ENCODE peak calls at places on chromosomes 13 and 19, in seven cellular contexts. S, T, O, D, F, Q and C are unnamed samples.

GRCh38 chr13:97234236-97234635 is 12.1 kb downstream of the MBNL2 start:
- DNase-seq in S (peak), Q (no peak), O (no peak), D (no peak), F (no peak), T (no peak), C (no peak)

GRCh38 chr13:114064516-114065140 is 67.8 kb downstream of the RASA3 start:
- DNase-seq in D (peak), T (no peak), S (no peak), O (no peak), F (no peak), Q (peak), C (peak)

GRCh38 chr13:80862466-80862865 is 521.5 kb upstream of the SPRY2 start:
- DNase-seq in S (no peak), D (no peak), T (no peak), O (no peak), F (no peak), Q (no peak), C (no peak)

GRCh38 chr13:101149735-101150380 is 266.4 kb downstream of the NALCN start:
- DNase-seq in F (no peak), Q (peak), D (no peak), S (no peak), T (no peak), O (no peak), C (peak)

GRCh38 chr19:35240322-35240721 is 8.5 kb upstream of the LSR start:
- DNase-seq in D (no peak), S (no peak), F (no peak), Q (no peak), T (no peak), O (peak), C (no peak)

GRCh38 chr13:110340812-110341444 is 33.8 kb downstream of the COL4A2 start:
- DNase-seq in D (no peak), O (no peak), Q (no peak), S (no peak), T (no peak), F (no peak), C (no peak)

GRCh38 chr13:78603240-78603947 is at the start of gene POU4F1:
- DNase-seq in T (no peak), F (no peak), Q (peak), D (peak), S (peak), O (peak), C (no peak)

GRCh38 chr13:113548778-113549621 is 35.6 kb upstream of the TFDP1 start:
- DNase-seq in O (no peak), D (peak), Q (peak), S (no peak), T (no peak), F (no peak), C (no peak)

GRCh38 chr13:40101708-40102359 is 446.4 kb downstream of the COG6 start:
- DNase-seq in T (no peak), D (no peak), F (no peak), O (peak), Q (no peak), S (no peak), C (no peak)

GRCh38 chr13:36428083-36428482 is 4.2 kb upstream of the CCNA1 start:
- DNase-seq in D (no peak), O (no peak), S (no peak), T (no peak), F (no peak), Q (no peak), C (peak)

GRCh38 chr19:6032827-6033226 is 54.9 kb upstream of the RANBP3 start:
- DNase-seq in O (no peak), Q (no peak), D (no peak), T (no peak), F (no peak), S (no peak), C (no peak)

GRCh38 chr13:55652657-55653056 is 1488.1 kb upstream of the PRR20A start:
- DNase-seq in Q (no peak), T (no peak), O (no peak), D (no peak), S (no peak), F (no peak), C (no peak)

GRCh38 chr19:7494416-7495098 is 5.7 kb upstream of the PEX11G start:
- DNase-seq in S (peak), O (no peak), D (peak), F (no peak), T (no peak), Q (peak), C (no peak)

GRCh38 chr19:42114412-42114811 is 17.8 kb downstream of the POU2F2 start:
- DNase-seq in F (no peak), Q (no peak), T (no peak), D (no peak), S (no peak), O (peak), C (no peak)

GRCh38 chr19:40920300-40921004 is 38.4 kb upstream of the CYP2A7 start:
- DNase-seq in S (no peak), Q (no peak), O (no peak), D (no peak), F (no peak), T (no peak), C (no peak)

GRCh38 chr13:77516342-77516789 is 19.1 kb upstream of the SCEL start:
- DNase-seq in O (no peak), F (no peak), T (no peak), S (no peak), D (no peak), Q (no peak), C (no peak)

GRCh38 chr13:20369886-20370361 is 137.8 kb upstream of the GJB6 start:
- DNase-seq in F (no peak), T (no peak), D (no peak), O (peak), Q (no peak), S (no peak), C (no peak)

GRCh38 chr13:77696006-77696862 is 1.3 kb upstream of the SLAIN1 start:
- DNase-seq in O (no peak), Q (peak), D (no peak), F (no peak), T (no peak), S (no peak), C (no peak)

GRCh38 chr19:35459414-35460082 is 11.5 kb downstream of the FFAR2 start:
- DNase-seq in O (no peak), Q (peak), S (peak), T (no peak), F (no peak), D (no peak), C (no peak)

GRCh38 chr13:29924482-29924884 is 74.1 kb upstream of the UBL3 start:
- DNase-seq in Q (no peak), F (no peak), T (no peak), S (peak), O (no peak), D (no peak), C (no peak)

GRCh38 chr13:37652596-37652995 is 54.0 kb upstream of the POSTN start:
- DNase-seq in Q (no peak), F (no peak), S (no peak), O (no peak), T (no peak), D (no peak), C (no peak)

GRCh38 chr19:15534957-15535864 is 26.9 kb downstream of the CYP4F22 start:
- DNase-seq in Q (no peak), O (no peak), F (no peak), S (no peak), T (no peak), D (no peak), C (no peak)

GRCh38 chr13:50921706-50922105 is 12.1 kb downstream of the RNASEH2B start:
- DNase-seq in Q (no peak), D (no peak), T (no peak), O (no peak), F (no peak), S (no peak), C (no peak)

GRCh38 chr19:48630289-48631036 is 6.7 kb downstream of the DBP start:
- DNase-seq in Q (no peak), T (no peak), O (no peak), S (no peak), D (no peak), F (no peak), C (no peak)

GRCh38 chr13:99287544-99287943 is 19.7 kb downstream of the GPR183 start:
- DNase-seq in F (no peak), T (no peak), S (no peak), O (no peak), Q (no peak), D (no peak), C (no peak)

GRCh38 chr13:99285432-99286182 is 21.6 kb downstream of the GPR183 start:
- DNase-seq in D (no peak), F (no peak), T (no peak), Q (no peak), S (peak), O (no peak), C (no peak)

GRCh38 chr13:99289265-99289664 is 17.9 kb downstream of the GPR183 start:
- DNase-seq in D (no peak), T (no peak), O (no peak), F (no peak), Q (no peak), S (no peak), C (no peak)

GRCh38 chr13:99289674-99290337 is 17.4 kb downstream of the GPR183 start:
- DNase-seq in T (no peak), Q (no peak), O (no peak), F (no peak), D (no peak), S (no peak), C (no peak)

DNA sequence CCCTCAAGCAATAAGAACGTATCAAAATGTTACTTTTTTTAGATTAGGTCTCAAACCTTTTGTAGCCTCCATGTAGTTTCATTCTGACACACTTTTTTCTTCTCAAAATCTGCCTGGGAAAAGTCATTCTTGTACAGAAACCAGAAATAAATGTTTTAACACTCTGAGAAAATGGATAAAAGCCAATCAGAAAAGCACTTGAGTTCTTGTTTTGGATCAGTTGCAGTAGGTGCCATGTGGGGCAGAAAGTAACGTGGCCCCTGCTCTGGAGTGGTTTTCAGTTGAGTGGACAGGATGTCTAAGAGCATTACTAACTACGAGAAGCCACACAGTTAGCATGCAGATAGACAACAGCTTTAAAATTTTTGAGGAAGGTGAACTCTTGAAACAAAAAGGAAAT is 19.1 kb downstream of the GPR183 start:
- DNase-seq in S (no peak), F (no peak), D (no peak), Q (no peak), T (no peak), O (peak), C (no peak)
- TF ChIP-seq JUND in S (no peak), F (no peak), D (no peak), Q (no peak), T (no peak), O (peak), C (no peak)

DNA sequence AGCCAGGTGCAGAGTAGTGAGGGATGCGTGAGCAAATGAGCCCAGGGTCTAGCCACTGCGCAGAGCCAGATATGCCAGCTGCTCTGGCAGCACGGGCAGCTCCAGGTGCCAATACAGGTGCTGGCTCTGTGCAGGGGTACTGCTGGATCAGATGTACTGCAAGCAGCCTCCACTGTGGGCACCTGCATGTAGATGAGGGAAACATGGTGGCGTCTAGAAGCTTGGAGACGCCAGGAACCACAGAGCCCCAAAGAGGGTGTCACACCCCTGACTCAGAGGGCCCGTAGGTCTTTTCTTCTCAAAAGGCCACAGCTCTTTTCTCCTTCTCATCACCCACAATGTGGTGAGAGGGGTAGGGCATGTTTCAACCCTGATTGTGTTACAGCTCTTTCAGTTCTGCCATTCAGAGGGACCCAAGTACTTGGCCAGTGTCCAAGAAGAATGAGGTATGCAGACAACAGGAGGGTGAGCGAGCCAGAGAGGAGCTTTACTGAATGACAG is 244.4 kb upstream of the SLITRK1 start:
- DNase-seq in Q (no peak), F (no peak), D (no peak), O (peak), T (no peak), S (no peak), C (no peak)
- TF ChIP-seq JUND in Q (no peak), F (no peak), D (no peak), O (no peak), T (no peak), S (no peak), C (no peak)

DNA sequence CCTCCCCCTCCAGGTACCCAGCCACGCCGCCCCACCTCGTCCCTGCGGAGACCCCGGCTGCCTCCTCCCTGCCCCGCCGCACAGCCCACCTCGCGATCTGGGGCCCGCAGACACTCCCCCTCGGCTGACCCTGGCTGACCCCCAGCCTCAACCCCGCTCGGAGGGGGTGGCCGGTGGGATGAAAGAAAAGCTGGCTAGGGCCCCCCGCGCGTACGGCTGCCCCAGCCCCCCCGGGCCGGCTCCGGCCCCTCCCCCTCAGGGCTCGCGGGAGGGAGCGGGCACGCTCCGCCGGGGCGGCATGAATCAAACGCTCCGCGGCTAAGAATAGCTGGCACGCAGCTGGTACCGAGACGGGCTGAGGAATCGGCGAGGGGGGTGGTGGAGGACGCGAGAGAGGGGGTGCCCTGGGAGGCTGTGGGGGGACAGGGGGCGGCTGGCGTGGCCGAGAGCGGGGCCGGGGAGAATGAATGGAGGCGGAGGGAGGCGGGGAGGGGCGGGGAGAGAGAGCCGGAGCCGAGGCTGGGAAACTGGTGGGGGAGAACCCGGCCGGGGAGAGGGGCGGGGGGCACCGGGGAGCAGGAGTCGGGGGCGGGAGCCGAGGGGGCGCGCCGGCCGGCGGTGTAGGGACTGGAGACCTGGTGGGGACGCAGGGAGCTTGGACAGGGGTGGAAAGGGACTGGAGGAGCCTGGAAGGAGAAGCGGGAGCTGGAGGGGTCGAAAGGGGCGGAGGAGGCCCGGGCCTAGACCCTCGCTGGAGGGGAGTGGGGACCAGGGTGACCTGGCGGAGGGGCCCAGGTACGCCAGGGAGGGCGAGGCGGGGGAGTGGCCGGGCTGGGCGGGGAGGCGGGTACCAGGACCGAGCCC is 1.1 kb downstream of the SHANK1 start:
- DNase-seq in F (no peak), D (no peak), S (no peak), T (no peak), Q (peak), O (no peak), C (no peak)
- TF ChIP-seq JUND in F (no peak), D (no peak), S (no peak), T (no peak), Q (no peak), O (no peak), C (no peak)

GRCh38 chr19:13757805-13758772 is 6.2 kb upstream of the MRI1 start:
- DNase-seq in S (no peak), Q (no peak), T (no peak), O (no peak), D (no peak), F (no peak), C (no peak)
- TF ChIP-seq JUND in S (no peak), Q (no peak), T (no peak), O (no peak), D (no peak), F (no peak), C (no peak)

GRCh38 chr19:46756544-46756888 is 10.3 kb upstream of the STRN4 start:
- DNase-seq in F (no peak), S (no peak), T (no peak), D (no peak), O (no peak), Q (no peak), C (no peak)

GRCh38 chr19:46748325-46749109 is 2.3 kb upstream of the STRN4 start:
- DNase-seq in D (peak), Q (peak), S (peak), F (no peak), O (no peak), T (no peak), C (peak)

GRCh38 chr19:46755853-46756543 is 9.7 kb upstream of the STRN4 start:
- DNase-seq in D (no peak), O (no peak), F (no peak), S (no peak), T (no peak), Q (no peak), C (no peak)

GRCh38 chr19:46755077-46755852 is 9.0 kb upstream of the STRN4 start:
- DNase-seq in Q (no peak), S (no peak), T (no peak), D (no peak), F (no peak), O (no peak), C (no peak)

GRCh38 chr19:46753420-46754155 is 7.3 kb upstream of the STRN4 start:
- DNase-seq in T (no peak), S (peak), Q (peak), O (no peak), F (no peak), D (peak), C (no peak)
- TF ChIP-seq JUND in T (no peak), S (no peak), Q (no peak), O (no peak), F (no peak), D (peak), C (no peak)

GRCh38 chr13:46964789-46965527 is 68.1 kb upstream of the HTR2A start:
- DNase-seq in D (no peak), O (no peak), T (no peak), Q (no peak), S (no peak), F (no peak), C (no peak)
- TF ChIP-seq JUND in D (no peak), O (no peak), T (no peak), Q (no peak), S (no peak), F (no peak), C (no peak)